ENCODE peak calls at places on chromosome 12, in five cellular contexts. V is fibroblast of pulmonary artery, L is AG10803, O is ascending aorta, W is RCC 7860. R is an unnamed sample.

GRCh38 chr12:22529281-22530060 is 14.9 kb downstream of the C2CD5 start:
- DNase-seq in V (peak), L (peak), O (no peak), W (peak), R (no peak)

GRCh38 chr12:48681416-48681737 is 661 bp downstream of the KANSL2 start:
- DNase-seq in V (peak), L (peak), O (no peak), W (no peak), R (peak)

GRCh38 chr12:89019439-89020120 is 332.7 kb downstream of the DUSP6 start:
- DNase-seq in V (peak), L (peak), O (peak), W (peak), R (peak)

GRCh38 chr12:2111816-2112215 is 59.0 kb downstream of the CACNA1C start:
- DNase-seq in V (no peak), L (no peak), O (no peak), W (no peak), R (no peak)

GRCh38 chr12:131671871-131672270 is 39.0 kb upstream of the SFSWAP start:
- DNase-seq in V (no peak), L (no peak), O (peak), W (no peak), R (no peak)

GRCh38 chr12:53636641-53637040 is 10.5 kb upstream of the ATF7 start:
- DNase-seq in V (no peak), L (no peak), O (no peak), W (no peak), R (no peak)

GRCh38 chr12:123934829-123935228 is 37.8 kb downstream of the CCDC92 start:
- DNase-seq in V (peak), L (peak), O (peak), W (no peak), R (no peak)

GRCh38 chr12:111596985-111597730 is 2.0 kb downstream of the ATXN2 start:
- DNase-seq in V (peak), L (peak), O (peak), W (peak), R (peak)

GRCh38 chr12:48414046-48414445 is 58.3 kb upstream of the ANP32D start:
- DNase-seq in V (no peak), L (no peak), O (no peak), W (no peak), R (no peak)

GRCh38 chr12:47071241-47071852 is 8.1 kb upstream of the PCED1B start:
- DNase-seq in V (no peak), L (no peak), O (no peak), W (peak), R (no peak)

GRCh38 chr12:50088577-50089335 is 3.6 kb downstream of the SMARCD1 start:
- DNase-seq in V (peak), L (no peak), O (no peak), W (peak), R (no peak)

GRCh38 chr12:75943730-75944096 is 87.9 kb downstream of the PHLDA1 start:
- DNase-seq in V (peak), L (no peak), O (no peak), W (no peak), R (no peak)

GRCh38 chr12:30794591-30795409 is 40.0 kb upstream of the CAPRIN2 start:
- DNase-seq in V (peak), L (peak), O (no peak), W (peak), R (no peak)

GRCh38 chr12:106064622-106065021 is 74.1 kb downstream of the NUAK1 start:
- DNase-seq in V (no peak), L (no peak), O (no peak), W (no peak), R (no peak)

GRCh38 chr12:95608252-95609033 is 57.2 kb upstream of the USP44 start:
- DNase-seq in V (peak), L (peak), O (peak), W (peak), R (no peak)

GRCh38 chr12:111405856-111406473 is at the start of gene SH2B3:
- DNase-seq in V (no peak), L (peak), O (no peak), W (no peak), R (no peak)

GRCh38 chr12:131466306-131466705 is 244.6 kb upstream of the SFSWAP start:
- DNase-seq in V (no peak), L (no peak), O (no peak), W (no peak), R (no peak)

GRCh38 chr12:2960996-2961616 is 1.9 kb downstream of the TEAD4 start:
- DNase-seq in V (no peak), L (no peak), O (no peak), W (no peak), R (no peak)

GRCh38 chr12:57630891-57631433 is 2.0 kb downstream of the B4GALNT1 start:
- DNase-seq in V (no peak), L (no peak), O (no peak), W (no peak), R (no peak)

GRCh38 chr12:120514002-120514401 is 15.0 kb downstream of the COQ5 start:
- DNase-seq in V (no peak), L (no peak), O (no peak), W (no peak), R (no peak)

GRCh38 chr12:32536000-32536345 is 136.6 kb downstream of the FGD4 start:
- DNase-seq in V (no peak), L (no peak), O (no peak), W (no peak), R (no peak)

GRCh38 chr12:115335594-115335993 is 651.6 kb upstream of the TBX3 start:
- DNase-seq in V (no peak), L (no peak), O (no peak), W (no peak), R (no peak)

GRCh38 chr12:55659486-55660385 is 23.0 kb downstream of the OR10P1 start:
- DNase-seq in V (peak), L (peak), O (no peak), W (no peak), R (no peak)

GRCh38 chr12:121793501-121793835 is at the start of gene RHOF:
- DNase-seq in V (no peak), L (no peak), O (no peak), W (no peak), R (no peak)

GRCh38 chr12:3129301-3130052 is 52.3 kb downstream of the TSPAN9 start:
- DNase-seq in V (peak), L (peak), O (no peak), W (peak), R (no peak)

GRCh38 chr12:60308366-60309000 is 712.7 kb downstream of the SLC16A7 start:
- DNase-seq in V (no peak), L (peak), O (no peak), W (no peak), R (no peak)

GRCh38 chr12:30202521-30203259 is 418.9 kb upstream of the TMTC1 start:
- DNase-seq in V (no peak), L (no peak), O (no peak), W (no peak), R (no peak)

GRCh38 chr12:42129595-42130204 is 15.0 kb downstream of the GXYLT1 start:
- DNase-seq in V (peak), L (peak), O (no peak), W (peak), R (peak)

GRCh38 chr12:38892976-38893375 is 12.4 kb downstream of the CPNE8 start:
- DNase-seq in V (no peak), L (no peak), O (no peak), W (no peak), R (no peak)